ENCODE peak calls at places on chromosome 16, in eight cellular contexts. M is NCI-H524 treated with DMSO at 0.1 percent for 48 hours, L is adipocyte, B is cardiac fibroblast, H is posterior cingulate gyrus, J is GM04503, X is cerebellar nuclear complex, P is fibroblast of the aortic adventitia. O is an unnamed sample.

GRCh38 chr16:67407176-67407787 is 9.0 kb downstream of the ZDHHC1 start:
- DNase-seq in M (no peak), L (peak; percentile 55), B (peak; percentile 56), H (no peak), J (no peak), X (no peak), P (peak; percentile 20), O (no peak)

GRCh38 chr16:24639769-24640168 is 89.7 kb upstream of the TNRC6A start:
- DNase-seq in M (no peak), L (no peak), B (no peak), H (no peak), J (no peak), X (no peak), P (no peak), O (no peak)

GRCh38 chr16:4263504-4264436 is 9.1 kb downstream of the TFAP4 start:
- DNase-seq in M (no peak), L (peak; percentile 98), B (peak; percentile 81), H (no peak), J (peak; percentile 65), X (no peak), P (peak; percentile 94), O (peak; percentile 64)

GRCh38 chr16:65010136-65010535 is 111.7 kb downstream of the CDH11 start:
- DNase-seq in M (no peak), L (peak; percentile 34), B (no peak), H (no peak), J (no peak), X (no peak), P (no peak), O (no peak)

GRCh38 chr16:4859190-4859899 is 12.1 kb downstream of the UBN1 start:
- DNase-seq in M (no peak), L (no peak), B (peak; percentile 21), H (no peak), J (no peak), X (no peak), P (no peak), O (no peak)

GRCh38 chr16:11612110-11612981 is 25.6 kb upstream of the LITAF start:
- DNase-seq in M (no peak), L (no peak), B (no peak), H (no peak), J (no peak), X (no peak), P (no peak), O (peak; percentile 59)

GRCh38 chr16:85556456-85557082 is 56.6 kb upstream of the GSE1 start:
- DNase-seq in M (no peak), L (peak; percentile 67), B (no peak), H (no peak), J (no peak), X (no peak), P (no peak), O (peak; percentile 67)

GRCh38 chr16:84288902-84289301 is 5.8 kb upstream of the WFDC1 start:
- DNase-seq in M (no peak), L (no peak), B (no peak), H (no peak), J (no peak), X (no peak), P (no peak), O (no peak)

GRCh38 chr16:85169333-85170065 is 57.2 kb upstream of the CIBAR2 start:
- DNase-seq in M (no peak), L (peak; percentile 65), B (no peak), H (no peak), J (no peak), X (no peak), P (peak; percentile 34), O (peak; percentile 41)

GRCh38 chr16:10849736-10850477 is 27.1 kb upstream of the CIITA start:
- DNase-seq in M (no peak), L (no peak), B (no peak), H (no peak), J (no peak), X (no peak), P (no peak), O (no peak)

GRCh38 chr16:28012031-28012445 is 51.5 kb downstream of the GSG1L start:
- DNase-seq in M (no peak), L (peak; percentile 44), B (peak; percentile 12), H (no peak), J (no peak), X (no peak), P (no peak), O (no peak)

GRCh38 chr16:84911490-84912216 is 91.9 kb downstream of the CRISPLD2 start:
- DNase-seq in M (no peak), L (peak; percentile 62), B (no peak), H (no peak), J (no peak), X (no peak), P (no peak), O (no peak)

GRCh38 chr16:50742521-50743150 is 750 bp downstream of the CYLD start:
- DNase-seq in M (no peak), L (peak; percentile 69), B (peak; percentile 58), H (no peak), J (peak; percentile 27), X (no peak), P (peak; percentile 29), O (no peak)

GRCh38 chr16:61555718-61556441 is 480.4 kb downstream of the CDH8 start:
- DNase-seq in M (no peak), L (no peak), B (no peak), H (no peak), J (no peak), X (no peak), P (no peak), O (no peak)

GRCh38 chr16:68506331-68507053 is 32.6 kb upstream of the ZFP90 start:
- DNase-seq in M (no peak), L (peak; percentile 18), B (no peak), H (peak; percentile 43), J (no peak), X (no peak), P (no peak), O (no peak)

GRCh38 chr16:48231675-48232214 is 12.4 kb upstream of the LONP2 start:
- DNase-seq in M (no peak), L (peak; percentile 64), B (peak; percentile 61), H (no peak), J (no peak), X (no peak), P (peak; percentile 51), O (no peak)

GRCh38 chr16:87918314-87918713 is 18.0 kb downstream of the CA5A start:
- DNase-seq in M (no peak), L (no peak), B (no peak), H (no peak), J (peak; percentile 31), X (peak; percentile 44), P (peak; percentile 77), O (no peak)

GRCh38 chr16:89322381-89323119 is 105.0 kb downstream of the ZNF778 start:
- DNase-seq in M (peak; percentile 56), L (peak; percentile 86), B (peak; percentile 67), H (peak; percentile 27), J (peak; percentile 45), X (no peak), P (peak; percentile 76), O (no peak)

GRCh38 chr16:53829186-53829747 is 125.3 kb downstream of the FTO start:
- DNase-seq in M (no peak), L (no peak), B (peak; percentile 42), H (no peak), J (no peak), X (no peak), P (peak; percentile 21), O (no peak)

GRCh38 chr16:68508013-68508412 is 31.1 kb upstream of the ZFP90 start:
- DNase-seq in M (no peak), L (no peak), B (no peak), H (no peak), J (no peak), X (no peak), P (no peak), O (no peak)

O was measured in HuH-7.